ENCODE peak calls at places on chromosomes 7 and 10, in four cellular contexts. B is GF-D8; H is naive thymus-derived CD8-positive, alpha-beta T cell; I is Calu3. E is an unnamed sample.

GRCh38 chr10:124708922-124709520 is 35.2 kb downstream of the FAM53B start:
- DNase-seq in B (no peak), I (no peak), H (no peak), E (no peak)

GRCh38 chr10:73920084-73920483 is 9.2 kb downstream of the PLAU start:
- DNase-seq in H (peak), B (peak), I (no peak), E (no peak)

GRCh38 chr10:76764177-76764576 is 873.4 kb downstream of the KCNMA1 start:
- DNase-seq in B (no peak), H (no peak), I (no peak), E (no peak)

GRCh38 chr7:17523813-17524741 is 225.6 kb downstream of the AHR start:
- DNase-seq in H (no peak), B (no peak), I (peak), E (peak)

GRCh38 chr7:110522751-110523200 is 568.2 kb upstream of the LRRN3 start:
- DNase-seq in B (no peak), H (no peak), I (peak), E (no peak)

GRCh38 chr7:149524399-149524798 is 26.8 kb upstream of the ZNF746 start:
- DNase-seq in H (no peak), I (no peak), B (no peak), E (no peak)

GRCh38 chr7:19377611-19378339 is 232.6 kb upstream of the FERD3L start:
- DNase-seq in B (no peak), I (no peak), H (no peak), E (no peak)

GRCh38 chr10:63919576-63920279 is 398.5 kb downstream of the REEP3 start:
- DNase-seq in B (no peak), H (no peak), I (no peak), E (no peak)

GRCh38 chr7:109901916-109902315 is 1189.0 kb upstream of the LRRN3 start:
- DNase-seq in B (no peak), H (no peak), I (no peak), E (no peak)

GRCh38 chr10:7507887-7508726 is 97.3 kb upstream of the SFMBT2 start:
- DNase-seq in I (no peak), H (peak), B (peak), E (no peak)

GRCh38 chr10:19663344-19663743 is 152.9 kb upstream of the PLXDC2 start:
- DNase-seq in B (no peak), I (no peak), H (no peak), E (no peak)

GRCh38 chr10:103445767-103446567 is 6.2 kb downstream of the CALHM2 start:
- DNase-seq in B (no peak), H (no peak), I (no peak), E (peak)

GRCh38 chr7:22896917-22897316 is 74.3 kb upstream of the TOMM7 start:
- DNase-seq in H (no peak), I (peak), B (no peak), E (no peak)

GRCh38 chr10:72229261-72230251 is 13.5 kb upstream of the ASCC1 start:
- DNase-seq in I (no peak), B (no peak), H (no peak), E (no peak)

GRCh38 chr10:3935933-3936359 is 150.9 kb upstream of the KLF6 start:
- DNase-seq in B (no peak), I (no peak), H (no peak), E (no peak)

GRCh38 chr7:110877086-110877485 is 213.8 kb upstream of the LRRN3 start:
- DNase-seq in B (no peak), I (no peak), H (no peak), E (peak)

GRCh38 chr10:16987976-16988610 is 141.5 kb downstream of the CUBN start:
- DNase-seq in I (no peak), H (no peak), B (no peak), E (no peak)

GRCh38 chr7:135240446-135240845 is 6.8 kb downstream of the STRA8 start:
- DNase-seq in H (no peak), I (no peak), B (no peak), E (no peak)